ENCODE peak calls at places on chromosome 11, in eight cellular contexts. S is spleen, W is heart right ventricle, U is kidney epithelial cell, V is AG04450, L is cardiac muscle cell, G is epithelial cell of esophagus, A is SK-N-SH. X is an unnamed sample.

GRCh38 chr11:66183581-66184048 is 84.8 kb upstream of the RAB1B start:
- DNase-seq in S (no peak), W (no peak), U (no peak), V (no peak), L (peak), G (no peak), A (no peak), X (no peak)

GRCh38 chr11:61054927-61055562 is 47.2 kb upstream of the CD5 start:
- DNase-seq in S (no peak), W (no peak), U (no peak), V (no peak), L (no peak), G (no peak), A (no peak), X (no peak)

GRCh38 chr11:125903753-125904659 is at the start of gene DDX25:
- DNase-seq in S (peak), W (no peak), U (no peak), V (no peak), L (no peak), G (no peak), A (peak), X (no peak)

GRCh38 chr11:28346721-28347120 is 238.5 kb downstream of the METTL15 start:
- DNase-seq in S (no peak), W (no peak), U (no peak), V (no peak), L (no peak), G (peak), A (no peak), X (no peak)

GRCh38 chr11:2781413-2782274 is 81.8 kb upstream of the KCNQ1OT1 start:
- DNase-seq in S (peak), W (peak), U (no peak), V (no peak), L (no peak), G (no peak), A (no peak), X (no peak)

GRCh38 chr11:106172389-106172991 is 95.0 kb downstream of the AASDHPPT start:
- DNase-seq in S (no peak), W (no peak), U (no peak), V (no peak), L (no peak), G (peak), A (peak), X (peak)

GRCh38 chr11:20037358-20037757 is 122.9 kb downstream of the DBX1 start:
- DNase-seq in S (no peak), W (no peak), U (no peak), V (no peak), L (no peak), G (no peak), A (no peak), X (no peak)

GRCh38 chr11:110491577-110492352 is 62.0 kb downstream of the FDX1 start:
- DNase-seq in S (no peak), W (no peak), U (no peak), V (no peak), L (peak), G (no peak), A (no peak), X (no peak)

GRCh38 chr11:61082931-61083531 is 19.3 kb upstream of the CD5 start:
- DNase-seq in S (no peak), W (no peak), U (no peak), V (no peak), L (no peak), G (no peak), A (no peak), X (no peak)

GRCh38 chr11:10314199-10315072 is 9.6 kb downstream of the ADM start:
- DNase-seq in S (no peak), W (peak), U (no peak), V (no peak), L (peak), G (peak), A (no peak), X (no peak)

GRCh38 chr11:117026593-117027330 is 71.5 kb downstream of the SIK3 start:
- DNase-seq in S (no peak), W (no peak), U (no peak), V (peak), L (peak), G (peak), A (no peak), X (no peak)

GRCh38 chr11:63882555-63883242 is 34.3 kb downstream of the RCOR2 start:
- DNase-seq in S (peak), W (peak), U (no peak), V (no peak), L (no peak), G (no peak), A (peak), X (no peak)

GRCh38 chr11:33689089-33689488 is 11.5 kb downstream of the C11orf91 start:
- DNase-seq in S (no peak), W (no peak), U (no peak), V (no peak), L (no peak), G (peak), A (no peak), X (no peak)

GRCh38 chr11:48019230-48019584 is 38.8 kb downstream of the PTPRJ start:
- DNase-seq in S (no peak), W (no peak), U (no peak), V (no peak), L (peak), G (no peak), A (peak), X (no peak)

GRCh38 chr11:125886997-125887372 is 483 bp upstream of the HYLS1 start:
- DNase-seq in S (peak), W (peak), U (no peak), V (no peak), L (peak), G (peak), A (no peak), X (no peak)

GRCh38 chr11:115901069-115901468 is 396.9 kb upstream of the CADM1 start:
- DNase-seq in S (no peak), W (no peak), U (no peak), V (no peak), L (no peak), G (no peak), A (no peak), X (no peak)

GRCh38 chr11:106077609-106078517 is at the start of gene AASDHPPT:
- DNase-seq in S (no peak), W (peak), U (no peak), V (no peak), L (peak), G (peak), A (peak), X (no peak)

GRCh38 chr11:113553905-113554304 is 78.7 kb upstream of the DRD2 start:
- DNase-seq in S (no peak), W (no peak), U (no peak), V (no peak), L (no peak), G (no peak), A (peak), X (no peak)

GRCh38 chr11:77517226-77517625 is 43.3 kb upstream of the PAK1 start:
- DNase-seq in S (no peak), W (no peak), U (no peak), V (no peak), L (no peak), G (no peak), A (no peak), X (no peak)

GRCh38 chr11:96197221-96197620 is 145.8 kb downstream of the MAML2 start:
- DNase-seq in S (no peak), W (no peak), U (no peak), V (no peak), L (no peak), G (no peak), A (no peak), X (no peak)

GRCh38 chr11:10666976-10667892 is 26.3 kb downstream of the IRAG1 start:
- DNase-seq in S (no peak), W (no peak), U (no peak), V (peak), L (no peak), G (no peak), A (no peak), X (peak)

GRCh38 chr11:111797145-111797581 is 31.0 kb upstream of the PPP2R1B start:
- DNase-seq in S (no peak), W (no peak), U (peak), V (no peak), L (peak), G (peak), A (no peak), X (no peak)

GRCh38 chr11:57116654-57117053 is 65.1 kb upstream of the LRRC55 start:
- DNase-seq in S (no peak), W (peak), U (no peak), V (peak), L (peak), G (peak), A (peak), X (no peak)

GRCh38 chr11:35974878-35975578 is 31.2 kb downstream of the LDLRAD3 start:
- DNase-seq in S (no peak), W (no peak), U (no peak), V (no peak), L (no peak), G (no peak), A (no peak), X (no peak)

GRCh38 chr11:110497204-110497987 is 67.6 kb downstream of the FDX1 start:
- DNase-seq in S (no peak), W (no peak), U (no peak), V (no peak), L (peak), G (no peak), A (no peak), X (no peak)

GRCh38 chr11:6656581-6656915 is 939 bp upstream of the DCHS1 start:
- DNase-seq in S (no peak), W (no peak), U (no peak), V (no peak), L (no peak), G (no peak), A (no peak), X (no peak)

GRCh38 chr11:94153320-94153719 is 24.7 kb downstream of the PANX1 start:
- DNase-seq in S (no peak), W (no peak), U (no peak), V (no peak), L (no peak), G (no peak), A (no peak), X (no peak)
- H3K4me3 ChIP-seq in S (no peak), W (no peak), U (no peak), V (no peak), L (no peak), G (no peak), A (no peak), X (no peak)

DNA sequence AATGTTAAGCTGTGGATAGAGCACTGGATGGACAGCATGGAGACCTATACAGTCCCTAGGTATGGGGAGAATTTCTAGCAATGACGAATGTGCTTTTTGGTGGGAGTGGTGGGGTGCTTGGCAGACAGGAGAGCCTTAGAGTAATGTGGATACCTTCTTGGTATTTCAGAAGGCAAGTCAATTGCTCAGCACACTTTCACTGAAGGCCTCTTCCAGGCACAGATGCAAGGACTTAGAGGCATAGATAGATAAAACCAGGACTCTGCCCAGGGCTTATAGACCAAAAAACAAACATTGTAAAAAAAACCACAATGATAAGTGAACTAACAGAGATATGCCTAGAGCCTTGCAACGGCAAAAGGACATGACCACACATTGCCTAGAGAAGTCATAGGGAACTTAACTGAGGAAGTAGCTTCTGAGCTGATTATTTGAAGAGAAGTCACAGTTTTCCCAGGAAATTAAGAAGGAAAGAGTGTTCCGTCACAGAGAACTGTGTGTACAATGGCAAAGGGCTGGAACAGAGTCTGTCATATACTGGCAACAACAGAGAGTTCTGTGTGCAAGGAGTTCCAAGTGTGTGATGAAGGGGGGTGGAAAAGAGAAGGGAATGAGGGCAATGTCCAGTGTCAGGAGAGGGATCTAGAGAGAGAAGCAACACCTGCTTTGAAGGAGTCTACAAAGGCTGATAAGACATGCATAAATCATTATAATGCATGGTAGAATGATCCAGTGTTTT is 65.9 kb upstream of the PICALM start:
- DNase-seq in S (no peak), W (no peak), U (no peak), V (no peak), L (peak), G (no peak), A (no peak), X (no peak)
- TF ChIP-seq CTCF in S (no peak), W (no peak), U (no peak), V (no peak), L (no peak), G (no peak), A (no peak), X (no peak)

DNA sequence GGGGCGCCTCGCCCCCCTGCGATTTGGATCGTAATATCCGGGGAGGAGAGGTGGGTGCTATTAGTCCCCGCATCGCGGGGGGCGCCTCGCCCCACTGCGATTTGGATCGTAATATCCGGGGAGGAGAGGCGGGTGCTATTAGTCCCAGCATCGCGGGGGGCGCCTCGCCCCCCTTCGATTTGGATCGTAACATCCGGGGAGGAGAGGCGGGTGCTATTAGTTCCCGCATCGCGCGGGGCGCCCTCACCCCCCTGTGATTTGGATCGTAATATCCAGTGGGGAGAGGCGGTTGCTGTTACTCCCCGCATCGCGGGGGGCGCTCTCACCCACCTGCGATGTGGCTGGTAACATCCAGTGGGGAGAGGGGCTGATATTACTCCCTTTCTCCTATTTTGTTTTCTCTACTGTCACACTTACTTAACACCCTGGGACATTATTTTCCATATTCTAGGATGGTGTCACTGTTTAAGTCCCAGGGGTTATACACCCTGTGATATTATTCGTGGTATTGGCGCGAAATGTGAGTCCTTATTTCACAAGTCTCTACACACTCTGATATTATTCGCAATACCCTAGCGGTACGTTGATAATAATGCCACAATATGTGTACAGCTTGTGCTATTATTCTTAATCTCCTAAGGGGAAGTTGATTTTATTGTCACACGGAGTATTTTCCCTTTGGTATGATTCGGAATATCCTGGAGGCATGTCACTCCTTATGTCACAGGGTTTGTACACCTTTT is 57.8 kb upstream of the ALDH3B2 start:
- DNase-seq in S (no peak), W (no peak), U (no peak), V (no peak), L (no peak), G (no peak), A (peak), X (no peak)
- H3K4me3 ChIP-seq in S (no peak), W (no peak), U (no peak), V (no peak), L (peak), G (no peak), A (peak), X (no peak)

DNA sequence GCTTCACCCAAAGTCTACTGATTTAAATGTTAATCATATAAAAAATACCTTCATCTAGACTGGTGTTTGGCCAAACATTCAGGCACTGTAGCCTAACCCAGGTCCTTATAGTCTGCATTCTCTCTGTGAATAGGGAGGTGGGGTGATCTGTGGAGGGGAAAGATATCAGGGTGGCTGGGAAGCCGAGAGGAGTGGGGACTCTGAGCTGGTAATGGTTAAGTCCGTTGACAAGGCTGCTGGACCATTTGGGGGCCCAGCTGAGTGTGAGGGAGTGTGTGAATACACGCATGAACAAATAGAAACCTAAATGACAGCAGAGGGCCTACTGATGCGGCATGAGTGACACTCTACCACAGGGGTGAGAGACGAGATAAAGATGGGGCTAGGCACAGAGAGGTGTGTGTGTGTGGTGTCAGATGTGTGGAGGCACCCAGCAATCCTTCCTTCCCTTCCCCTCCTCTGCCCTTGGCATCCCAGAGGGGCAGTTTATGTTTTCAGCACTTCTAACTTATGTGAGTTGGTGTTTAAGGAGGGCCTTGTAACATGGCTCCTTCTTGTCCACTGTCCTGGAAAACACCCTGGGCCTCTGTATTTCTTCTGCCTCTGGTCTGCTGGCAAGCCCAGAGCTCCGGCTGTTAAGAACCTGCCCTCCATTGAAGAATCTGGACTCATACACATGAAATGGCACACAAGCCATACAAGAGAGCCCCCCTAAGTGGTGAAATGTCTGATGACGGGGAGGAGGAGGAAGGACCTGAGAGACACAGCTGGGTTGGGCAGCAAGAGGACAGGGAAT is 249.1 kb upstream of the TBCEL start:
- DNase-seq in S (no peak), W (no peak), U (no peak), V (no peak), L (no peak), G (no peak), A (no peak), X (no peak)
- TF ChIP-seq CTCF in S (no peak), W (no peak), U (no peak), V (no peak), L (no peak), G (no peak), A (no peak), X (no peak)

GRCh38 chr11:396948-397548 is 3.0 kb downstream of the PKP3 start:
- DNase-seq in S (peak), W (peak), U (no peak), V (no peak), L (peak), G (no peak), A (peak), X (no peak)

GRCh38 chr11:394034-394857 is at the start of gene PKP3:
- DNase-seq in S (no peak), W (no peak), U (no peak), V (no peak), L (peak), G (peak), A (no peak), X (no peak)

GRCh38 chr11:395866-396265 is 1.9 kb downstream of the PKP3 start:
- DNase-seq in S (no peak), W (no peak), U (no peak), V (no peak), L (no peak), G (peak), A (no peak), X (no peak)

GRCh38 chr11:394858-395655 is 1.0 kb downstream of the PKP3 start:
- DNase-seq in S (no peak), W (no peak), U (no peak), V (no peak), L (no peak), G (peak), A (no peak), X (no peak)

DNA sequence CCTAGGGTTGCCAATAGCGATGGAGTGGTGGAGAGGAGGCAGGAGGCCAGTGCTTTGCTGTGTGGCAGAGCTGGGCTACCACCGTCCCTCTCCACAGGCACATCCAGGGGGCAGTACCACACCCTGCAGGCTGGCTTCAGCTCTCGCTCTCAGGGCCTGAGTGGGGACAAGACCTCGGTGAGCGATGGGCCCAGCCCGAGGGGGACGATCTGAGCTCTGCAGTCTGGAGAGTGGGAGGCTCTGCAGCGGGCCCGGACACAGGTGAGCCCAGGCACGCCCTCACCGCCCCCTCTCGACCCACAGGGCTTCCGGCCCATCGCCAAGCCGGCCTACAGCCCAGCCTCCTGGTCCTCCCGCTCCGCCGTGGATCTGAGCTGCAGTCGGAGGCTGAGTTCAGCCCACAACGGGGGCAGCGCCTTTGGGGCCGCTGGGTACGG is 2.5 kb downstream of the PKP3 start:
- DNase-seq in S (peak), W (no peak), U (no peak), V (no peak), L (peak), G (peak), A (peak), X (no peak)
- H3K4me3 ChIP-seq in S (peak), W (no peak), U (peak), V (no peak), L (no peak), G (peak), A (peak), X (peak)

X was measured in AG09309.